ENCODE peak calls at places on chromosomes 12 and 14, in five cellular contexts. L is GM06990, B is IMR-90, D is GM12878, S is OCI-LY7. K is an unnamed sample.

GRCh38 chr12:31220061-31220460 is 105.9 kb downstream of the SINHCAF start:
- DNase-seq in L (no peak), B (no peak), D (no peak), S (no peak), K (no peak)

GRCh38 chr12:5220835-5221234 is 177.2 kb downstream of the KCNA5 start:
- DNase-seq in L (no peak), B (peak; percentile 11), D (no peak), S (no peak), K (peak; percentile 16)

GRCh38 chr14:90508536-90509254 is 111.9 kb downstream of the CALM1 start:
- DNase-seq in L (no peak), B (no peak), D (no peak), S (no peak), K (no peak)

GRCh38 chr14:54727929-54728328 is 161.0 kb downstream of the SAMD4A start:
- DNase-seq in L (no peak), B (no peak), D (no peak), S (no peak), K (peak; percentile 86)

GRCh38 chr12:109309441-109310246 is 560 bp upstream of the FOXN4 start:
- DNase-seq in L (no peak), B (no peak), D (no peak), S (peak; percentile 91), K (no peak)

GRCh38 chr12:38890102-38890501 is 15.3 kb downstream of the CPNE8 start:
- DNase-seq in L (no peak), B (no peak), D (no peak), S (no peak), K (peak; percentile 31)

GRCh38 chr14:90870950-90871604 is 54.8 kb upstream of the TTC7B start:
- DNase-seq in L (no peak), B (peak; percentile 6), D (no peak), S (no peak), K (no peak)

GRCh38 chr14:23044840-23045239 is 2.8 kb downstream of the PSMB11 start:
- DNase-seq in L (no peak), B (no peak), D (no peak), S (no peak), K (no peak)

GRCh38 chr12:53652366-53652765 is 23.5 kb downstream of the ATP5MC2 start:
- DNase-seq in L (no peak), B (peak; percentile 52), D (no peak), S (no peak), K (peak; percentile 74)

GRCh38 chr14:51652168-51653095 is 722 bp downstream of the FRMD6 start:
- DNase-seq in L (no peak), B (no peak), D (no peak), S (peak; percentile 75), K (no peak)

GRCh38 chr12:24268663-24269186 is 319.3 kb upstream of the SOX5 start:
- DNase-seq in L (no peak), B (no peak), D (no peak), S (no peak), K (no peak)

GRCh38 chr12:25322351-25322750 is 71.6 kb upstream of the KRAS start:
- DNase-seq in L (no peak), B (no peak), D (no peak), S (peak; percentile 29), K (no peak)

GRCh38 chr12:92541024-92541423 is 161.8 kb upstream of the PLEKHG7 start:
- DNase-seq in L (no peak), B (no peak), D (no peak), S (no peak), K (no peak)

GRCh38 chr12:92543359-92543758 is 159.4 kb upstream of the PLEKHG7 start:
- DNase-seq in L (no peak), B (no peak), D (no peak), S (no peak), K (no peak)

GRCh38 chr12:92538970-92539749 is 163.6 kb upstream of the PLEKHG7 start:
- DNase-seq in L (peak; percentile 72), B (peak; percentile 80), D (peak; percentile 93), S (peak; percentile 51), K (peak; percentile 56)

GRCh38 chr12:92537235-92537960 is 165.4 kb upstream of the PLEKHG7 start:
- DNase-seq in L (no peak), B (no peak), D (no peak), S (no peak), K (no peak)

GRCh38 chr12:92539966-92540791 is 162.6 kb upstream of the PLEKHG7 start:
- DNase-seq in L (no peak), B (no peak), D (no peak), S (peak; percentile 24), K (no peak)
- TF ChIP-seq CTCF in L (no peak), B (no peak), D (no peak), S (no peak), K (no peak)

GRCh38 chr12:41983394-41983793 is 161.3 kb downstream of the GXYLT1 start:
- DNase-seq in L (no peak), B (no peak), D (no peak), S (peak; percentile 17), K (no peak)

GRCh38 chr12:41979574-41979973 is 165.1 kb downstream of the GXYLT1 start:
- DNase-seq in L (no peak), B (no peak), D (no peak), S (no peak), K (no peak)

GRCh38 chr12:41981758-41982157 is 162.9 kb downstream of the GXYLT1 start:
- DNase-seq in L (no peak), B (peak; percentile 10), D (no peak), S (no peak), K (no peak)

GRCh38 chr12:41980390-41980789 is 164.3 kb downstream of the GXYLT1 start:
- DNase-seq in L (no peak), B (no peak), D (no peak), S (no peak), K (no peak)

DNA sequence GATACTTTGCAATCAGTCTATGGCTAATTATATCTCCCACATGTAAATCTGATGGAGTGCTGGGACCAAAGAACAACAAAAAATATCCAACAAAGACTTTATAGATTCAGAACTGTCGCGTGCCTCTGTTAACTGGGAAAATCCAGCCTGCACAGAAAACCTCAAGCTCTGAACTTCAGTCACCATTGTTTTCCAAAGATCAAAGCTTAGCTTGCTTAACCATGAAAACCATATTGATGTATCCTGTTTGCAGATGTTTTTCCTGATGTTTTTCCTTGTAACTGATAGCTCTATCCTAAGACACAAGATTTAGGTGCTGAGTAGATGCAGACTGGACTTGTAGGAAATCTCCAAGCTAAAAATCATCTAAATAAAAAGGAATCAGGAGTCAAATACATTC is 163.7 kb downstream of the GXYLT1 start:
- DNase-seq in L (no peak), B (no peak), D (no peak), S (no peak), K (no peak)
- H3K4me3 ChIP-seq in L (no peak overlapping the region), B (no peak overlapping the region), D (no peak overlapping the region), S (no peak overlapping the region), K (no peak overlapping the region)

GRCh38 chr14:57136669-57137068 is 132.0 kb downstream of the EXOC5 start:
- DNase-seq in L (no peak), B (no peak), D (no peak), S (no peak), K (no peak)

DNA sequence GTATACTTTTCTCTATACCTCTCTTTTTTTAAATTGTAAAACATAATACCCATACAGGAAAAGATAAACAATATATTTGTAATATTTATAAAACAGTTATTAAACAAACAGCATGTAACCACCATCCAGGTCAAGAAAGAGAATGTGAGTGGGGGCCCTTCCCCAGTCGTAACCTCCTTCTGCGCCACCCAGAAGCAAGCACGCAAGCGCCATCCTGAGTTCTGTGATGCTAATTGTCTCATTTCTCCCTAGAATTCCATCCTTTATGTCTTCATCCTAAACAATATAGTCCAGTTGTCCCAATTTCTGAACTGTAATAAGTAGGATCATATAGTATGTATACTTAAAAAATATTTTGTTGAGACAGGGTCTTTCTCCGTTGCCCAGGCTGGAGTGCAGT is 129.5 kb downstream of the EXOC5 start:
- DNase-seq in L (no peak), B (no peak), D (no peak), S (no peak), K (no peak)
- TF ChIP-seq CTCF in L (no peak), B (no peak), D (no peak), S (no peak), K (no peak)

GRCh38 chr12:14913381-14913781 is 25.0 kb downstream of the ERP27 start:
- DNase-seq in L (no peak), B (no peak), D (no peak), S (no peak), K (no peak)
- H3K4me3 ChIP-seq in L (no peak overlapping the region), B (no peak overlapping the region), D (no peak overlapping the region), S (no peak overlapping the region), K (no peak overlapping the region)

GRCh38 chr14:100393362-100393761 is 70.2 kb downstream of the SLC25A47 start:
- DNase-seq in L (no peak), B (no peak), D (no peak), S (no peak), K (no peak)

GRCh38 chr14:100396266-100396795 is 73.2 kb downstream of the SLC25A47 start:
- DNase-seq in L (no peak), B (no peak), D (no peak), S (no peak), K (no peak)

GRCh38 chr14:100392266-100392850 is 69.2 kb downstream of the SLC25A47 start:
- DNase-seq in L (no peak), B (peak; percentile 44), D (no peak), S (no peak), K (peak; percentile 44)

GRCh38 chr14:100394886-100395672 is 71.9 kb downstream of the SLC25A47 start:
- DNase-seq in L (no peak), B (no peak), D (no peak), S (no peak), K (no peak)

DNA sequence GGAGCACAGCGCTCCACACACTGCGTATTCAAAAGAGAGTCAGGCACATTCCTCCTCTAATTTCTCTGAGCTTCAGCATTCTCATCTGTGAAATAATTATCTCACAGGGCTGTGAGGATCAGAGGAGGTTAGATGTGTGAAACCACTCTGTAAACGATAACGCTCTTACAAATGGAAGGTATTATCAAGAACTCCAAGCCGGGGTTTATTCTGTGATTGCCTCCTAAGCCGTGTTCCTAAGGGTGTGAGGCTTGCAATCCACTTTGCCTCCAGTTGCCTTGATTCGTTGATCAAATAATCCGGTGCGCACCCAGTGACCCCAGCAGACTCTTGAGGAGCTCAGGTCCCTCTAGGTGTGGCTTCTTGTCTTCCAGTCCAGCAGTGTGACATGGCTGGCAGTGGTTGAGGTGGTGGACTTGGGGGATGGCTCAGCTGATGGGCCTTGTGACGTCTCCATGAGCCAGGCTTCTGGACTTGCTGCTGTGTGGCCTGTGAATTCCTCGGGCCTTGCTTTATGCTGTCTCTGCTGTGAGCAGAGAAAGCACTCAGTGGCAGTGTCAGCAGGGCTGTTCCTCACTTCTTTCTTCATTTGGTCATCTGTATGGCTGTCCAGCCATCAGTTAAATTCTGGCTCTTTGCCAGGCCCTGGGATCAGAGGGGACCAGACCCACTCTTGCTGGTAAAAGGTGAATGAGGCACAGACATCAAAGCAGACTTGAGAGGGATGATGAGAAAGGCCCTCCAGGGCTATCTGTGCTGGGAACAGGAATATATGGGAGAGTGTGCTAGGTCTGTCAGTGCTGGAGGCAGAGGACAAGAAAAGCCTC is 71.0 kb downstream of the SLC25A47 start:
- DNase-seq in L (no peak), B (no peak), D (no peak), S (no peak), K (no peak)
- TF ChIP-seq CTCF in L (no peak), B (no peak), D (no peak), S (no peak), K (no peak)